ENCODE peak calls at places on chromosome 2, in six cellular contexts. Z is right cardiac atrium, L is foreskin keratinocyte, Y is astrocyte of the spinal cord, T is COLO829, I is pulmonary artery endothelial cell. H is an unnamed sample.

GRCh38 chr2:3620834-3621233 is 25.9 kb downstream of the COLEC11 start:
- DNase-seq in Z (no peak), L (peak), Y (no peak), T (no peak), I (no peak), H (no peak)

GRCh38 chr2:231795525-231796327 is 9.5 kb downstream of the COPS7B start:
- DNase-seq in Z (no peak), L (peak), Y (peak), T (peak), I (peak), H (peak)

GRCh38 chr2:28377984-28378678 is 14.5 kb upstream of the FOSL2 start:
- DNase-seq in Z (peak), L (peak), Y (no peak), T (no peak), I (no peak), H (peak)

GRCh38 chr2:56624181-56624580 is 440.4 kb downstream of the CCDC85A start:
- DNase-seq in Z (no peak), L (no peak), Y (no peak), T (no peak), I (no peak), H (no peak)

GRCh38 chr2:241842620-241843211 is 16.0 kb downstream of the PDCD1 start:
- DNase-seq in Z (peak), L (no peak), Y (no peak), T (no peak), I (no peak), H (peak)

GRCh38 chr2:40452-40851 is 5.9 kb downstream of the FAM110C start:
- DNase-seq in Z (no peak), L (no peak), Y (no peak), T (no peak), I (no peak), H (no peak)

GRCh38 chr2:88765154-88765948 is 73.9 kb downstream of the RPIA start:
- DNase-seq in Z (peak), L (peak), Y (peak), T (no peak), I (no peak), H (no peak)

GRCh38 chr2:43824951-43825493 is 13.6 kb downstream of the ABCG5 start:
- DNase-seq in Z (no peak), L (no peak), Y (no peak), T (no peak), I (no peak), H (peak)

GRCh38 chr2:61575447-61575859 is 37.3 kb upstream of the XPO1 start:
- DNase-seq in Z (no peak), L (no peak), Y (no peak), T (no peak), I (no peak), H (no peak)

GRCh38 chr2:14634885-14635871 is 2.7 kb downstream of the LRATD1 start:
- DNase-seq in Z (peak), L (peak), Y (peak), T (peak), I (no peak), H (peak)